ENCODE peak calls at places on chromosome X, in seven cellular contexts. H, B, C, G, J, V and X are unnamed samples.
A peak's percentile ranks its signal among the peaks of the same experiment; 100 is the strongest.

GRCh38 chrX:435536-436122 is 48.9 kb upstream of the PPP2R3B start:
- DNase-seq in H (no peak), B (no peak), C (no peak), G (peak; percentile 10), J (no peak), V (no peak), X (no peak)

GRCh38 chrX:56232221-56233082 is at the start of gene KLF8:
- DNase-seq in H (no peak), B (no peak), C (peak; percentile 68), G (peak; percentile 70), J (peak; percentile 21), V (peak; percentile 56), X (no peak)

GRCh38 chrX:153411255-153411987 is at the start of gene ZFP92:
- DNase-seq in H (no peak), B (peak; percentile 34), C (no peak), G (peak; percentile 37), J (peak; percentile 21), V (peak; percentile 5), X (no peak)

GRCh38 chrX:66915893-66916292 is 277.0 kb upstream of the EDA2R start:
- DNase-seq in H (no peak), B (no peak), C (peak; percentile 1), G (no peak), J (no peak), V (no peak), X (no peak)

GRCh38 chrX:153526040-153526439 is 8.6 kb downstream of the ATP2B3 start:
- DNase-seq in H (no peak), B (no peak), C (no peak), G (no peak), J (no peak), V (no peak), X (no peak)

GRCh38 chrX:68994135-68994882 is 165.5 kb downstream of the EFNB1 start:
- DNase-seq in H (no peak), B (no peak), C (no peak), G (no peak), J (no peak), V (no peak), X (no peak)

GRCh38 chrX:70088281-70088680 is 26.0 kb downstream of the OTUD6A start:
- DNase-seq in H (no peak), B (no peak), C (no peak), G (no peak), J (no peak), V (peak; percentile 29), X (no peak)

GRCh38 chrX:107734646-107735045 is 40.9 kb downstream of the TSC22D3 start:
- DNase-seq in H (no peak), B (no peak), C (no peak), G (no peak), J (no peak), V (no peak), X (no peak)

GRCh38 chrX:31796624-31797023 is 724.8 kb upstream of the FTHL17 start:
- DNase-seq in H (no peak), B (no peak), C (no peak), G (no peak), J (no peak), V (no peak), X (no peak)

GRCh38 chrX:149540133-149540620 is 635 bp upstream of the EOLA1 start:
- DNase-seq in H (peak; percentile 69), B (peak; percentile 86), C (peak; percentile 90), G (peak; percentile 90), J (peak; percentile 93), V (peak; percentile 91), X (peak; percentile 81)

GRCh38 chrX:131724292-131724691 is 180.4 kb downstream of the OR13H1 start:
- DNase-seq in H (no peak), B (no peak), C (no peak), G (no peak), J (no peak), V (no peak), X (no peak)

GRCh38 chrX:111010151-111010550 is 85.8 kb upstream of the PAK3 start:
- DNase-seq in H (no peak), B (no peak), C (no peak), G (no peak), J (no peak), V (no peak), X (no peak)

GRCh38 chrX:11381464-11381863 is 88.3 kb downstream of the AMELX start:
- DNase-seq in H (peak; percentile 25), B (peak; percentile 59), C (peak; percentile 53), G (no peak), J (no peak), V (peak; percentile 60), X (peak; percentile 69)

GRCh38 chrX:118495958-118496762 is 545 bp downstream of the DOCK11 start:
- DNase-seq in H (no peak), B (peak; percentile 45), C (peak; percentile 8), G (peak; percentile 72), J (peak; percentile 71), V (peak; percentile 45), X (no peak)

GRCh38 chrX:10235851-10236250 is 79.1 kb downstream of the CLCN4 start:
- DNase-seq in H (peak; percentile 50), B (peak; percentile 53), C (no peak), G (no peak), J (no peak), V (peak; percentile 75), X (peak; percentile 49)

GRCh38 chrX:39944416-39944815 is 153.3 kb downstream of the BCOR start:
- DNase-seq in H (no peak), B (no peak), C (no peak), G (no peak), J (no peak), V (no peak), X (no peak)

GRCh38 chrX:103254171-103254824 is 657 bp downstream of the TCEAL8 start:
- DNase-seq in H (peak; percentile 9), B (peak; percentile 35), C (peak; percentile 23), G (peak; percentile 65), J (peak; percentile 6), V (peak; percentile 59), X (peak; percentile 16)

GRCh38 chrX:8755116-8755515 is 23.2 kb upstream of the ANOS1 start:
- DNase-seq in H (no peak), B (no peak), C (no peak), G (no peak), J (no peak), V (no peak), X (no peak)

GRCh38 chrX:104913348-104913747 is 307.1 kb downstream of the TEX13A start:
- DNase-seq in H (peak; percentile 0), B (no peak), C (peak; percentile 9), G (no peak), J (no peak), V (peak; percentile 13), X (no peak)

GRCh38 chrX:39721570-39722279 is 376.0 kb downstream of the BCOR start:
- DNase-seq in H (no peak), B (peak; percentile 26), C (no peak), G (no peak), J (no peak), V (peak; percentile 60), X (peak; percentile 56)

GRCh38 chrX:108177321-108177990 is 85.9 kb downstream of the ATG4A start:
- DNase-seq in H (no peak), B (no peak), C (peak; percentile 4), G (no peak), J (no peak), V (no peak), X (peak; percentile 16)

GRCh38 chrX:19007011-19007410 is 23.1 kb upstream of the PHKA2 start:
- DNase-seq in H (no peak), B (no peak), C (no peak), G (no peak), J (no peak), V (no peak), X (no peak)

GRCh38 chrX:3044196-3044595 is 2.9 kb downstream of the ARSF start:
- DNase-seq in H (no peak), B (no peak), C (no peak), G (no peak), J (no peak), V (no peak), X (no peak)

GRCh38 chrX:36950495-36951253 is 57.5 kb upstream of the FAM47C start:
- DNase-seq in H (no peak), B (no peak), C (no peak), G (no peak), J (no peak), V (no peak), X (no peak)

GRCh38 chrX:71053217-71053621 is 14.9 kb downstream of the SNX12 start:
- DNase-seq in H (no peak), B (no peak), C (peak; percentile 2), G (no peak), J (no peak), V (no peak), X (peak; percentile 3)

GRCh38 chrX:20521245-20521644 is 254.5 kb upstream of the RPS6KA3 start:
- DNase-seq in H (no peak), B (peak; percentile 71), C (peak; percentile 67), G (no peak), J (no peak), V (peak; percentile 75), X (peak; percentile 69)

GRCh38 chrX:41381685-41382084 is 47.7 kb downstream of the DDX3X start:
- DNase-seq in H (peak; percentile 42), B (peak; percentile 80), C (peak; percentile 80), G (peak; percentile 47), J (no peak), V (peak; percentile 68), X (peak; percentile 80)

GRCh38 chrX:151896734-151897474 is 15.8 kb upstream of the MAGEA4 start:
- DNase-seq in H (peak; percentile 63), B (peak; percentile 47), C (peak; percentile 24), G (no peak), J (no peak), V (peak; percentile 72), X (peak; percentile 14)

GRCh38 chrX:108159028-108159670 is 67.6 kb downstream of the ATG4A start:
- DNase-seq in H (no peak), B (no peak), C (no peak), G (no peak), J (no peak), V (no peak), X (no peak)

GRCh38 chrX:76109654-76110053 is 63.2 kb upstream of the PBDC1 start:
- DNase-seq in H (no peak), B (no peak), C (no peak), G (no peak), J (no peak), V (no peak), X (no peak)

GRCh38 chrX:24999501-24999900 is 16.3 kb downstream of the ARX start:
- DNase-seq in H (no peak), B (no peak), C (no peak), G (no peak), J (no peak), V (no peak), X (no peak)

GRCh38 chrX:38774249-38774648 is 27.0 kb upstream of the MID1IP1 start:
- DNase-seq in H (no peak), B (no peak), C (peak; percentile 0), G (no peak), J (no peak), V (peak; percentile 16), X (no peak)

GRCh38 chrX:69133561-69134542 is 31.4 kb downstream of the PJA1 start:
- DNase-seq in H (peak; percentile 53), B (peak; percentile 67), C (peak; percentile 71), G (no peak), J (no peak), V (peak; percentile 60), X (peak; percentile 55)

GRCh38 chrX:148647666-148648065 is 147.2 kb downstream of the AFF2 start:
- DNase-seq in H (no peak), B (no peak), C (no peak), G (no peak), J (no peak), V (no peak), X (no peak)

GRCh38 chrX:21373001-21373400 is 1.2 kb upstream of the CNKSR2 start:
- DNase-seq in H (no peak), B (no peak), C (no peak), G (no peak), J (no peak), V (no peak), X (no peak)

GRCh38 chrX:16807976-16808542 is 21.8 kb downstream of the TXLNG start:
- DNase-seq in H (no peak), B (peak; percentile 52), C (peak; percentile 52), G (no peak), J (no peak), V (peak; percentile 72), X (peak; percentile 15)

GRCh38 chrX:148661035-148661434 is 160.6 kb downstream of the AFF2 start:
- DNase-seq in H (peak; percentile 6), B (no peak), C (peak; percentile 61), G (no peak), J (no peak), V (peak; percentile 41), X (no peak)

GRCh38 chrX:389021-389441 is 2.3 kb upstream of the PPP2R3B start:
- DNase-seq in H (no peak), B (no peak), C (no peak), G (no peak), J (no peak), V (no peak), X (no peak)